ENCODE peak calls at places on chromosomes 5 and 9, in eight cellular contexts. J is hepatocyte, C is OCI-LY7, G is GM23248, F is MM.1S, Z is SK-N-SH, E is GM23338, K is neural progenitor cell. H is an unnamed sample.

GRCh38 chr9:110049699-110050450 is 158.1 kb downstream of the C9orf152 start:
- DNase-seq in J (peak), C (peak), G (peak), F (peak), Z (peak), E (peak), K (peak), H (peak)

GRCh38 chr9:35152926-35153325 is 8.9 kb upstream of the UNC13B start:
- DNase-seq in J (no peak), C (no peak), G (no peak), F (no peak), Z (no peak), E (no peak), K (no peak), H (peak)

GRCh38 chr5:138065102-138065501 is 18.7 kb upstream of the WNT8A start:
- DNase-seq in J (no peak), C (no peak), G (no peak), F (no peak), Z (no peak), E (peak), K (peak), H (peak)

GRCh38 chr9:129183495-129184308 is 5.6 kb upstream of the IER5L start:
- DNase-seq in J (peak), C (peak), G (peak), F (no peak), Z (peak), E (no peak), K (peak), H (no peak)

GRCh38 chr9:112754578-112754977 is 4.0 kb downstream of the SNX30 start:
- DNase-seq in J (no peak), C (peak), G (peak), F (no peak), Z (no peak), E (no peak), K (no peak), H (peak)

GRCh38 chr5:14913141-14913540 is 41.6 kb upstream of the ANKH start:
- DNase-seq in J (no peak), C (no peak), G (no peak), F (no peak), Z (no peak), E (no peak), K (no peak), H (no peak)

GRCh38 chr5:164868761-164869160 is 1363.3 kb downstream of the MAT2B start:
- DNase-seq in J (no peak), C (no peak), G (no peak), F (peak), Z (no peak), E (no peak), K (peak), H (no peak)

GRCh38 chr5:133831506-133832224 is 136.8 kb downstream of the C5orf15 start:
- DNase-seq in J (no peak), C (no peak), G (peak), F (peak), Z (no peak), E (no peak), K (no peak), H (peak)

GRCh38 chr5:82312373-82312856 is 34.3 kb upstream of the RPS23 start:
- DNase-seq in J (peak), C (peak), G (peak), F (peak), Z (peak), E (peak), K (peak), H (peak)

GRCh38 chr9:27436234-27436633 is 87.9 kb upstream of the IFNK start:
- DNase-seq in J (peak), C (no peak), G (no peak), F (no peak), Z (no peak), E (no peak), K (no peak), H (peak)

GRCh38 chr5:127746756-127747155 is 43.6 kb downstream of the CCDC192 start:
- DNase-seq in J (no peak), C (peak), G (peak), F (no peak), Z (peak), E (no peak), K (no peak), H (peak)

GRCh38 chr5:181221105-181221791 is 1.8 kb upstream of the TRIM41 start:
- DNase-seq in J (no peak), C (peak), G (no peak), F (peak), Z (no peak), E (peak), K (no peak), H (no peak)

GRCh38 chr9:113154471-113154870 is 3.7 kb downstream of the SLC31A2 start:
- DNase-seq in J (no peak), C (no peak), G (peak), F (no peak), Z (no peak), E (no peak), K (no peak), H (peak)

GRCh38 chr9:96514825-96515218 is 64.9 kb downstream of the HABP4 start:
- DNase-seq in J (no peak), C (no peak), G (peak), F (no peak), Z (no peak), E (no peak), K (no peak), H (no peak)

DNA sequence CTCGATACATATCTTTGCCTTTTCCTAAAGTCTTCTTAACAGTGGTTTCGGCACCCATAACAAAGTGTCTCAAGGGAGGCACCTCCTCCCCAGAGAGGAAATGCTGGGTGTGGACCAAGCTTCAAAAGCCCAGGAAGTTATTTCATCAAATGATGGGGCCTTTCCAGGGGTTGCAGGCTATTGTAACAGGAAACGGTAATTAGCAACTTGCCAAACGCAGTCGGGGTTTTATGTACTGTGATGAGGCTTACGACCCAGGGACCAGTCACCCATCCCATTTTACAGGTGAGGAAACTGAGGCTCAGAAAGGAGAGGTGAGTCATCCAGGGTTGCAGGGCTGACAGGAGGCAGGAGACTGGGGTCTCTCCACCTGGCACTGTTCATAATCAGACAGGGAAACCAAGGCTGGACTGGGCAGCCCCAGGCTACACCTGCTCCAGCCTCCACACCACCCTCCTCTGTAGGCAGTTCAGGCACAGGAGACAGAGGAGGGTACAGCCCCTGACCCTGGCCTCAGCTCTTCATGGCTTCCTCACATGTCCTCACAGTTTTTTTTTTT is 30.0 kb upstream of the SUSD3 start:
- DNase-seq in J (no peak), C (peak), G (no peak), F (no peak), Z (no peak), E (peak), K (no peak), H (no peak)
- TF ChIP-seq EZH2phosphoT487 in J (no peak), C (no peak), G (no peak), F (no peak), Z (no peak), E (no peak), K (no peak), H (no peak)

GRCh38 chr5:59445741-59446140 is 447.8 kb downstream of the PDE4D start:
- DNase-seq in J (no peak), C (no peak), G (no peak), F (no peak), Z (no peak), E (no peak), K (no peak), H (no peak)
- TF ChIP-seq EZH2phosphoT487 in J (no peak), C (no peak), G (no peak), F (no peak), Z (no peak), E (no peak), K (no peak), H (no peak)

GRCh38 chr5:110841137-110841536 is 102.3 kb downstream of the SLC25A46 start:
- DNase-seq in J (no peak), C (no peak), G (no peak), F (no peak), Z (no peak), E (no peak), K (no peak), H (no peak)
- TF ChIP-seq EZH2phosphoT487 in J (no peak), C (no peak), G (no peak), F (no peak), Z (no peak), E (no peak), K (no peak), H (no peak)

GRCh38 chr5:63131618-63132285 is 553.1 kb downstream of the LRRC70 start:
- DNase-seq in J (peak), C (no peak), G (peak), F (no peak), Z (no peak), E (no peak), K (no peak), H (peak)
- TF ChIP-seq EZH2phosphoT487 in J (no peak), C (no peak), G (no peak), F (no peak), Z (no peak), E (no peak), K (no peak), H (no peak)